ENCODE peak calls at places on chromosomes 6 and 20, in six cellular contexts. C, I, L, R, W and J are unnamed samples. For H3K9me3, the result is how much of the 10 kb centered on the place peaks cover.

GRCh38 chr6:24797596-24798216 is 1.0 kb downstream of the ARMH2 start:
- DNase-seq in C (no peak), I (no peak), L (no peak), R (no peak), W (peak), J (no peak)

GRCh38 chr6:37624121-37624520 is 73.6 kb downstream of the MDGA1 start:
- DNase-seq in C (no peak), I (no peak), L (no peak), R (no peak), W (no peak), J (no peak)

GRCh38 chr6:82240191-82240590 is 7.4 kb downstream of the IBTK start:
- DNase-seq in C (no peak), I (no peak), L (no peak), R (no peak), W (no peak), J (no peak)

GRCh38 chr6:18260448-18261106 is 3.8 kb downstream of the DEK start:
- DNase-seq in C (no peak), I (no peak), L (no peak), R (no peak), W (no peak), J (no peak)

GRCh38 chr6:2714359-2714895 is 36.3 kb downstream of the MYLK4 start:
- DNase-seq in C (no peak), I (no peak), L (no peak), R (no peak), W (peak), J (no peak)

GRCh38 chr6:88499845-88500699 is 333.9 kb upstream of the CNR1 start:
- DNase-seq in C (no peak), I (no peak), L (no peak), R (peak), W (no peak), J (no peak)

GRCh38 chr6:125611573-125612399 is 137.6 kb upstream of the HEY2 start:
- DNase-seq in C (no peak), I (peak), L (no peak), R (no peak), W (no peak), J (no peak)

GRCh38 chr6:115358616-115359015 is 702.1 kb downstream of the FRK start:
- DNase-seq in C (no peak), I (no peak), L (no peak), R (no peak), W (no peak), J (no peak)

GRCh38 chr20:52724586-52724985 is 247.6 kb upstream of the TSHZ2 start:
- DNase-seq in C (no peak), I (no peak), L (peak), R (no peak), W (no peak), J (no peak)

GRCh38 chr6:112163295-112164257 is 76.2 kb downstream of the FAM229B start:
- DNase-seq in C (no peak), I (no peak), L (peak), R (no peak), W (peak), J (peak)

GRCh38 chr20:3107464-3108025 is 23.0 kb upstream of the AVP start:
- DNase-seq in C (no peak), I (no peak), L (no peak), R (no peak), W (no peak), J (no peak)

GRCh38 chr20:32231847-32232246 is 24.2 kb downstream of the POFUT1 start:
- DNase-seq in C (no peak), I (no peak), L (no peak), R (no peak), W (peak), J (peak)

GRCh38 chr20:48294196-48294595 is 508.9 kb upstream of the SULF2 start:
- DNase-seq in C (no peak), I (no peak), L (no peak), R (no peak), W (no peak), J (no peak)

GRCh38 chr6:33217246-33217645 is 8.9 kb downstream of the RING1 start:
- DNase-seq in C (peak), I (no peak), L (no peak), R (no peak), W (no peak), J (no peak)

GRCh38 chr6:150088481-150089154 is 19.7 kb upstream of the ULBP3 start:
- DNase-seq in C (no peak), I (no peak), L (no peak), R (no peak), W (no peak), J (no peak)

GRCh38 chr6:161019324-161019839 is 27.8 kb downstream of the MAP3K4 start:
- DNase-seq in C (no peak), I (no peak), L (no peak), R (no peak), W (no peak), J (no peak)

GRCh38 chr6:66496659-66497058 is 789.6 kb upstream of the EYS start:
- DNase-seq in C (no peak), I (no peak), L (no peak), R (no peak), W (peak), J (no peak)

GRCh38 chr20:37376791-37377190 is 30.9 kb downstream of the SRC start:
- DNase-seq in C (no peak), I (no peak), L (no peak), R (no peak), W (no peak), J (no peak)

GRCh38 chr6:165478581-165478980 is 169.2 kb upstream of the C6orf118 start:
- DNase-seq in C (no peak), I (no peak), L (no peak), R (no peak), W (no peak), J (no peak)

GRCh38 chr6:105087571-105088211 is 92.1 kb downstream of the POPDC3 start:
- DNase-seq in C (no peak), I (no peak), L (peak), R (no peak), W (peak), J (no peak)

DNA sequence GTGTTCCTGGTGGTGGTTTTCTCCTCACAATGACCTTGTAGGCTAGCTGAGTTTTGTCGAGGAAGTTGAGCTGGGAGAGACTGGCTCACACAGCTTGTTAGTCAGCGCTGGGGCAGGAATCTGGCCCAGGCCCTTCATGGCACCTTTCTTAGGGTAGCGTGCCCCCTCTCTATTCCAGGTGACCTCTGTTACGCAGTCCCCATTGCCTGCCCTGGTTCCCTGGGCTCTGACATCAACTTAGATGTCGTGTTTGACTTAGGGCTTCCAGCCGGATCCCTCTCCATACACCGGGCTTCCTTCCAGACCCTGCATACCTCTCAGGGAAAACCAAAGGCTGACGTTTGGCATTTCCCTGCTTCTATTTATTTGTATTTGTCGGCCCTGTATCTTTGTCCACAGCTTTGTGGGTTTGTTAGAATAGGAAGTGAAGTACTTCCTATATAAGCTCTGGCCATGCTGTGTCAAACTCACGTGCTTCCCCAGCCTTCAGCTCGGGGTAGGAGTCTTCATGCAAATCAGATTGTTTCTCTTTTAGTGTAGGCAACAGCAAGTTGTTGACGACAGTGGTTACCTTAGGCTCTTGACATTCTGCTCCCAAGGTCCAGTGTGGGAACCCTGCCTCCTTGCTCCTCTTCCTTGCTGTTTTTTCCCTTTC is 12.8 kb downstream of the IGF2R start:
- DNase-seq in C (peak), I (no peak), L (peak), R (peak), W (no peak), J (no peak)
- H3K27ac ChIP-seq in C (peak), I (peak), L (peak), R (peak), W (no peak), J (peak)

DNA sequence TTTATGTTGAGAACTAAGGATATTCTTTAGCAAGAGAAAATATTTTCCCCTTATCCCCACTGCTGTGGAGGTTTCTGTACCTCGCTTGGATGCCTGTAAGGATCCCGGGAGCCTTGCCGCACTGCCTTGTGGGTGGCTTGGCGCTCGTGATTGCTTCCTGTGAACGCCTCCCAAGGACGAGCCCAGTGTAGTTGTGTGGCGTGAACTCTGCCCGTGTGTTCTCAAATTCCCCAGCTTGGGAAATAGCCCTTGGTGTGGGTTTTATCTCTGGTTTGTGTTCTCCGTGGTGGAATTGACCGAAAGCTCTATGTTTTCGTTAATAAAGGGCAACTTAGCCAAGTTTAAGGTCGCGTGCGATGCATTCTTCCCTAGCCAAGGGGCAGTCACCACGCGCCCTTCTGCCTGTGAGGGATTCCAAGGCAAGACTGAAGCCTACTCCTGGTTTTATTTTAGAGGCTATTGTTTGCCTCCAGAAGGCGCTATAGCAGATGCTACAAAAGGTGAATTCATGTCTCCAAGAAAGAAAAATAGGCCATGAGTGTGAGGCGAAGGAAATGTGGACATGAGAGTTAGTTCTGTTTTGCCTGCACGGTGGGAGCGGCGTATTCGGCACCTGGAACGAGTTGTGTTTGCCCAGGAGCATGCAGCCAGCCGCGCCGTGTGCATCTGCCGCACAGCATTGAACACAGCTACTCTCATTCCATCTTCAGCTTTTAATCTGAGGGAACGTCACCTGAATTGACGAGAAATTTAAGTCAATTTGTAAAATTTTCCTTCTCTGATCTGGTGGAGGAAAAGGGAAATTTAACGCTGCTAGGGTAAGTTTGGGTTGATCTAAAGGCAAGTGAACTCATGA is 40.3 kb upstream of the IRF4 start:
- DNase-seq in C (no peak), I (no peak), L (no peak), R (no peak), W (no peak), J (no peak)
- H3K9me3 ChIP-seq in C (under half), I (under half), L (under half), R (under half), W (under half), J (under half)

GRCh38 chr6:89993411-89993810 is 99.1 kb downstream of the GJA10 start:
- DNase-seq in C (no peak), I (no peak), L (no peak), R (no peak), W (no peak), J (no peak)

GRCh38 chr6:89989742-89990141 is 95.5 kb downstream of the GJA10 start:
- DNase-seq in C (no peak), I (no peak), L (no peak), R (no peak), W (no peak), J (no peak)

GRCh38 chr6:89997456-89998445 is 103.5 kb downstream of the GJA10 start:
- DNase-seq in C (no peak), I (peak), L (peak), R (peak), W (no peak), J (no peak)

GRCh38 chr6:89995296-89995695 is 101.0 kb downstream of the GJA10 start:
- DNase-seq in C (no peak), I (no peak), L (no peak), R (no peak), W (no peak), J (no peak)

GRCh38 chr6:89992818-89993217 is 98.5 kb downstream of the GJA10 start:
- DNase-seq in C (no peak), I (no peak), L (no peak), R (no peak), W (no peak), J (no peak)
- TF ChIP-seq CTCF in C (no peak), I (no peak), L (no peak), R (no peak), W (no peak), J (no peak)

GRCh38 chr6:149032599-149033405 is 284.7 kb upstream of the TAB2 start:
- DNase-seq in C (no peak), I (no peak), L (no peak), R (peak), W (peak), J (no peak)
- H3K27ac ChIP-seq in C (peak), I (peak), L (peak), R (peak), W (no peak), J (no peak)

DNA sequence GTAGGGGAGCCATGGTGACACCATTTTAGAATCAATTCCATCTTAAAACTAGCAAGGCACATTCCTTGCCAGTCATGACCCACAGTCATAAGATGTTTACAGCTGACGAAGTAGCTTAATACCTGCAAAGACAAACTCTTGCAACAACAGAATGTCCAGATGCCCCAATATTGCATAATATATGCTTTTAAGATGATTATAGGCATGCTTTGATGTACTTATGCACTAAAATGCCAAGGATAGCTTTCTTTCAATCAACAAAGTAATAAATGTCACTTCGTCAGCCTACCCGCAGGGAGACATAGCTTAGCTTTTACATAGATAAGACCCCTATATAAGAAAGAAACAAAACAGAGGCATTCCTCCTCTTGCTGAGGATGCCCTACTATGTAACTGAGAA is 26.7 kb downstream of the ACSS1 start:
- DNase-seq in C (no peak), I (no peak), L (no peak), R (no peak), W (no peak), J (no peak)
- H3K9me3 ChIP-seq in C (under half), I (under half), L (under half), R (under half), W (under half), J (under half)

DNA sequence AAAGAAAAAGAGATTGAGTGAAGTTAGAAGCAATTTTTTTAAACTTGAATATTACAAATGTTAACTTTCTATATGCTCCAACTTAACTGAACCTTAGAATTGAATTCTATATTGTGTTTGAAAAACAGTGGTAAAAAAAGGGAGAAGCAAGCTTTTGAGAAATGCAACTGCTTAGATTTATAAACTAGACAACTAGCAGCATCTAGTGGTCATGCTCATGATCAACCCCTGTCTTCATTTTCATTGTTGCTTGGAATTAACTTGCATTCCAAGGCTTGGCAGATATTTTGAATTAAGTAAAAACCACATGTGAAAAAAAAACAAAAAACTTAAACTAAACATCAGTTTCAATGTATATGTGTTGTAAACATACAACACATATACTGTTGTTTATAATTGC is 113.1 kb downstream of the C6orf58 start:
- DNase-seq in C (no peak), I (no peak), L (no peak), R (no peak), W (peak), J (no peak)
- TF ChIP-seq CTCF in C (no peak), I (no peak), L (no peak), R (peak), W (peak), J (no peak)

DNA sequence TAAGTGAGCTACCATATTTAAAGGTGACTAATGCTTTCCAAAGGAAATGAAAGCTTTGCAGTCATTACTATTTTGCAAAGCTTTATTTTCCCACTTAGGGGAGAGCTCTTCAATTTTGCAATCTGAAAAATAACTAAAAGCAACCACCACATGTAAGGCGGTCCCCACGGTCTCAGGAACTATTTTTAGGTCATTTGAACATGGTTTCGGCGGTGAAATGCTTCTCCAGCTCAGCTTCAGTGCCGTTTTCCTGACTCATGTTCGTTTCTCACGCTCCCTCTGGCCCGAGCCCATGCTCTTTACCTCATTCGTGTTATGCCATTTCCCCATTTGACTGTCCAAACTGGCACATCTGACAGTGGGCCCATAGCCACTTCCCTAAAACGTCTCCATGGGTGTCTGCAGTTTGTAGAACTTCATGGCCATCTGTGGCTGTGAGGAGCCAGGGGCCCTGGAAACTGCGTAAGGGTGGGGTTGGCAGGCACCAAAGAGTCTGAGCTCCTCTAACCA is 46.5 kb downstream of the ADTRP start:
- DNase-seq in C (peak), I (peak), L (no peak), R (no peak), W (no peak), J (no peak)
- H3K27ac ChIP-seq in C (peak), I (peak), L (no peak), R (no peak), W (no peak), J (no peak)